ENCODE peak calls at places on chromosomes 3 and 15, in ten cellular contexts. One of them, this sample, is unnamed.

GRCh38 chr15:74955796-74956647 is 550 bp downstream of the RPP25 start:
- DNase-seq in activated naive CD8-positive, alpha-beta T cell treated with anti-CD3 and anti-CD28 coated beads, Interleukin-2, amount 50 U/mL, for 24 hours: peak
- DNase-seq in stimulated activated CD4-positive, alpha-beta T cell treated with anti-CD3 and anti-CD28 coated beads, Interleukin-1b, Interleukin-23, amount 100 ng/mL, for 1 hour: peak
- DNase-seq in bronchial epithelial cell: no peak
- DNase-seq in AG08395: peak
- DNase-seq in HEK293T: peak
- DNase-seq in activated gamma-delta T cell treated with Interleukin-2 at 50 U/mL for 16 hours: peak
- DNase-seq in choroid plexus epithelial cell: peak
- DNase-seq in fibroblast of lung: peak
- DNase-seq in activated CD4-positive, CD25-positive, alpha-beta regulatory T cell treated with anti-CD3 and anti-CD28 coated beads, Interleukin-2, amount 50 U/mL, for 16 hours: no peak
- DNase-seq in this sample: peak

GRCh38 chr15:66569461-66570137 is 3.8 kb upstream of the LCTL start:
- DNase-seq in activated naive CD8-positive, alpha-beta T cell treated with anti-CD3 and anti-CD28 coated beads, Interleukin-2, amount 50 U/mL, for 24 hours: no peak
- DNase-seq in stimulated activated CD4-positive, alpha-beta T cell treated with anti-CD3 and anti-CD28 coated beads, Interleukin-1b, Interleukin-23, amount 100 ng/mL, for 1 hour: no peak
- DNase-seq in bronchial epithelial cell: no peak
- DNase-seq in AG08395: no peak
- DNase-seq in HEK293T: peak
- DNase-seq in activated gamma-delta T cell treated with Interleukin-2 at 50 U/mL for 16 hours: no peak
- DNase-seq in choroid plexus epithelial cell: no peak
- DNase-seq in fibroblast of lung: no peak
- DNase-seq in activated CD4-positive, CD25-positive, alpha-beta regulatory T cell treated with anti-CD3 and anti-CD28 coated beads, Interleukin-2, amount 50 U/mL, for 16 hours: no peak
- DNase-seq in this sample: no peak

GRCh38 chr3:146382386-146382785 is 87.0 kb downstream of the PLSCR2 start:
- DNase-seq in activated naive CD8-positive, alpha-beta T cell treated with anti-CD3 and anti-CD28 coated beads, Interleukin-2, amount 50 U/mL, for 24 hours: no peak
- DNase-seq in stimulated activated CD4-positive, alpha-beta T cell treated with anti-CD3 and anti-CD28 coated beads, Interleukin-1b, Interleukin-23, amount 100 ng/mL, for 1 hour: no peak
- DNase-seq in bronchial epithelial cell: peak
- DNase-seq in AG08395: no peak
- DNase-seq in HEK293T: peak
- DNase-seq in activated gamma-delta T cell treated with Interleukin-2 at 50 U/mL for 16 hours: no peak
- DNase-seq in choroid plexus epithelial cell: peak
- DNase-seq in fibroblast of lung: peak
- DNase-seq in activated CD4-positive, CD25-positive, alpha-beta regulatory T cell treated with anti-CD3 and anti-CD28 coated beads, Interleukin-2, amount 50 U/mL, for 16 hours: no peak
- DNase-seq in this sample: no peak

GRCh38 chr15:74008901-74009300 is 14.4 kb downstream of the PML start:
- DNase-seq in activated naive CD8-positive, alpha-beta T cell treated with anti-CD3 and anti-CD28 coated beads, Interleukin-2, amount 50 U/mL, for 24 hours: no peak
- DNase-seq in stimulated activated CD4-positive, alpha-beta T cell treated with anti-CD3 and anti-CD28 coated beads, Interleukin-1b, Interleukin-23, amount 100 ng/mL, for 1 hour: no peak
- DNase-seq in bronchial epithelial cell: no peak
- DNase-seq in AG08395: no peak
- DNase-seq in HEK293T: no peak
- DNase-seq in activated gamma-delta T cell treated with Interleukin-2 at 50 U/mL for 16 hours: no peak
- DNase-seq in choroid plexus epithelial cell: no peak
- DNase-seq in fibroblast of lung: no peak
- DNase-seq in activated CD4-positive, CD25-positive, alpha-beta regulatory T cell treated with anti-CD3 and anti-CD28 coated beads, Interleukin-2, amount 50 U/mL, for 16 hours: no peak
- DNase-seq in this sample: no peak

GRCh38 chr3:184981071-184981470 is 169.1 kb downstream of the VPS8 start:
- DNase-seq in activated naive CD8-positive, alpha-beta T cell treated with anti-CD3 and anti-CD28 coated beads, Interleukin-2, amount 50 U/mL, for 24 hours: no peak
- DNase-seq in stimulated activated CD4-positive, alpha-beta T cell treated with anti-CD3 and anti-CD28 coated beads, Interleukin-1b, Interleukin-23, amount 100 ng/mL, for 1 hour: no peak
- DNase-seq in bronchial epithelial cell: no peak
- DNase-seq in AG08395: no peak
- DNase-seq in HEK293T: no peak
- DNase-seq in activated gamma-delta T cell treated with Interleukin-2 at 50 U/mL for 16 hours: no peak
- DNase-seq in choroid plexus epithelial cell: no peak
- DNase-seq in fibroblast of lung: no peak
- DNase-seq in activated CD4-positive, CD25-positive, alpha-beta regulatory T cell treated with anti-CD3 and anti-CD28 coated beads, Interleukin-2, amount 50 U/mL, for 16 hours: no peak
- DNase-seq in this sample: no peak

GRCh38 chr3:194312743-194313281 is 38.3 kb downstream of the CPN2 start:
- DNase-seq in activated naive CD8-positive, alpha-beta T cell treated with anti-CD3 and anti-CD28 coated beads, Interleukin-2, amount 50 U/mL, for 24 hours: no peak
- DNase-seq in stimulated activated CD4-positive, alpha-beta T cell treated with anti-CD3 and anti-CD28 coated beads, Interleukin-1b, Interleukin-23, amount 100 ng/mL, for 1 hour: no peak
- DNase-seq in bronchial epithelial cell: peak
- DNase-seq in AG08395: peak
- DNase-seq in HEK293T: no peak
- DNase-seq in activated gamma-delta T cell treated with Interleukin-2 at 50 U/mL for 16 hours: no peak
- DNase-seq in choroid plexus epithelial cell: peak
- DNase-seq in fibroblast of lung: peak
- DNase-seq in activated CD4-positive, CD25-positive, alpha-beta regulatory T cell treated with anti-CD3 and anti-CD28 coated beads, Interleukin-2, amount 50 U/mL, for 16 hours: no peak
- DNase-seq in this sample: no peak

GRCh38 chr3:111803123-111803593 is 55.9 kb upstream of the PHLDB2 start:
- DNase-seq in activated naive CD8-positive, alpha-beta T cell treated with anti-CD3 and anti-CD28 coated beads, Interleukin-2, amount 50 U/mL, for 24 hours: no peak
- DNase-seq in stimulated activated CD4-positive, alpha-beta T cell treated with anti-CD3 and anti-CD28 coated beads, Interleukin-1b, Interleukin-23, amount 100 ng/mL, for 1 hour: no peak
- DNase-seq in bronchial epithelial cell: peak
- DNase-seq in AG08395: peak
- DNase-seq in HEK293T: no peak
- DNase-seq in activated gamma-delta T cell treated with Interleukin-2 at 50 U/mL for 16 hours: no peak
- DNase-seq in choroid plexus epithelial cell: peak
- DNase-seq in fibroblast of lung: peak
- DNase-seq in activated CD4-positive, CD25-positive, alpha-beta regulatory T cell treated with anti-CD3 and anti-CD28 coated beads, Interleukin-2, amount 50 U/mL, for 16 hours: no peak
- DNase-seq in this sample: no peak

GRCh38 chr3:66153961-66154923 is 66.6 kb upstream of the SLC25A26 start:
- DNase-seq in activated naive CD8-positive, alpha-beta T cell treated with anti-CD3 and anti-CD28 coated beads, Interleukin-2, amount 50 U/mL, for 24 hours: no peak
- DNase-seq in stimulated activated CD4-positive, alpha-beta T cell treated with anti-CD3 and anti-CD28 coated beads, Interleukin-1b, Interleukin-23, amount 100 ng/mL, for 1 hour: no peak
- DNase-seq in bronchial epithelial cell: no peak
- DNase-seq in AG08395: peak
- DNase-seq in HEK293T: peak
- DNase-seq in activated gamma-delta T cell treated with Interleukin-2 at 50 U/mL for 16 hours: no peak
- DNase-seq in choroid plexus epithelial cell: peak
- DNase-seq in fibroblast of lung: peak
- DNase-seq in activated CD4-positive, CD25-positive, alpha-beta regulatory T cell treated with anti-CD3 and anti-CD28 coated beads, Interleukin-2, amount 50 U/mL, for 16 hours: no peak
- DNase-seq in this sample: peak

GRCh38 chr3:178100881-178101280 is 435.4 kb upstream of the KCNMB2 start:
- DNase-seq in activated naive CD8-positive, alpha-beta T cell treated with anti-CD3 and anti-CD28 coated beads, Interleukin-2, amount 50 U/mL, for 24 hours: no peak
- DNase-seq in stimulated activated CD4-positive, alpha-beta T cell treated with anti-CD3 and anti-CD28 coated beads, Interleukin-1b, Interleukin-23, amount 100 ng/mL, for 1 hour: no peak
- DNase-seq in bronchial epithelial cell: no peak
- DNase-seq in AG08395: no peak
- DNase-seq in HEK293T: no peak
- DNase-seq in activated gamma-delta T cell treated with Interleukin-2 at 50 U/mL for 16 hours: no peak
- DNase-seq in choroid plexus epithelial cell: no peak
- DNase-seq in fibroblast of lung: no peak
- DNase-seq in activated CD4-positive, CD25-positive, alpha-beta regulatory T cell treated with anti-CD3 and anti-CD28 coated beads, Interleukin-2, amount 50 U/mL, for 16 hours: no peak
- DNase-seq in this sample: no peak

GRCh38 chr15:90035835-90036220 is 34.7 kb downstream of the ZNF710 start:
- DNase-seq in activated naive CD8-positive, alpha-beta T cell treated with anti-CD3 and anti-CD28 coated beads, Interleukin-2, amount 50 U/mL, for 24 hours: no peak
- DNase-seq in stimulated activated CD4-positive, alpha-beta T cell treated with anti-CD3 and anti-CD28 coated beads, Interleukin-1b, Interleukin-23, amount 100 ng/mL, for 1 hour: no peak
- DNase-seq in bronchial epithelial cell: no peak
- DNase-seq in AG08395: no peak
- DNase-seq in HEK293T: no peak
- DNase-seq in activated gamma-delta T cell treated with Interleukin-2 at 50 U/mL for 16 hours: no peak
- DNase-seq in choroid plexus epithelial cell: no peak
- DNase-seq in fibroblast of lung: no peak
- DNase-seq in activated CD4-positive, CD25-positive, alpha-beta regulatory T cell treated with anti-CD3 and anti-CD28 coated beads, Interleukin-2, amount 50 U/mL, for 16 hours: no peak
- DNase-seq in this sample: peak

GRCh38 chr3:134985841-134986520 is 190.9 kb downstream of the EPHB1 start:
- DNase-seq in activated naive CD8-positive, alpha-beta T cell treated with anti-CD3 and anti-CD28 coated beads, Interleukin-2, amount 50 U/mL, for 24 hours: no peak
- DNase-seq in stimulated activated CD4-positive, alpha-beta T cell treated with anti-CD3 and anti-CD28 coated beads, Interleukin-1b, Interleukin-23, amount 100 ng/mL, for 1 hour: no peak
- DNase-seq in bronchial epithelial cell: peak
- DNase-seq in AG08395: peak
- DNase-seq in HEK293T: no peak
- DNase-seq in activated gamma-delta T cell treated with Interleukin-2 at 50 U/mL for 16 hours: no peak
- DNase-seq in choroid plexus epithelial cell: no peak
- DNase-seq in fibroblast of lung: no peak
- DNase-seq in activated CD4-positive, CD25-positive, alpha-beta regulatory T cell treated with anti-CD3 and anti-CD28 coated beads, Interleukin-2, amount 50 U/mL, for 16 hours: no peak
- DNase-seq in this sample: no peak

GRCh38 chr3:185402561-185402960 is 39.6 kb downstream of the MAP3K13 start:
- DNase-seq in activated naive CD8-positive, alpha-beta T cell treated with anti-CD3 and anti-CD28 coated beads, Interleukin-2, amount 50 U/mL, for 24 hours: no peak
- DNase-seq in stimulated activated CD4-positive, alpha-beta T cell treated with anti-CD3 and anti-CD28 coated beads, Interleukin-1b, Interleukin-23, amount 100 ng/mL, for 1 hour: no peak
- DNase-seq in bronchial epithelial cell: no peak
- DNase-seq in AG08395: peak
- DNase-seq in HEK293T: peak
- DNase-seq in activated gamma-delta T cell treated with Interleukin-2 at 50 U/mL for 16 hours: no peak
- DNase-seq in choroid plexus epithelial cell: peak
- DNase-seq in fibroblast of lung: peak
- DNase-seq in activated CD4-positive, CD25-positive, alpha-beta regulatory T cell treated with anti-CD3 and anti-CD28 coated beads, Interleukin-2, amount 50 U/mL, for 16 hours: no peak
- DNase-seq in this sample: no peak

GRCh38 chr3:178762382-178762781 is 226.1 kb downstream of the KCNMB2 start:
- DNase-seq in activated naive CD8-positive, alpha-beta T cell treated with anti-CD3 and anti-CD28 coated beads, Interleukin-2, amount 50 U/mL, for 24 hours: no peak
- DNase-seq in stimulated activated CD4-positive, alpha-beta T cell treated with anti-CD3 and anti-CD28 coated beads, Interleukin-1b, Interleukin-23, amount 100 ng/mL, for 1 hour: no peak
- DNase-seq in bronchial epithelial cell: no peak
- DNase-seq in AG08395: no peak
- DNase-seq in HEK293T: no peak
- DNase-seq in activated gamma-delta T cell treated with Interleukin-2 at 50 U/mL for 16 hours: no peak
- DNase-seq in choroid plexus epithelial cell: no peak
- DNase-seq in fibroblast of lung: no peak
- DNase-seq in activated CD4-positive, CD25-positive, alpha-beta regulatory T cell treated with anti-CD3 and anti-CD28 coated beads, Interleukin-2, amount 50 U/mL, for 16 hours: no peak
- DNase-seq in this sample: no peak

GRCh38 chr3:53806182-53807116 is 39.8 kb downstream of the CHDH start:
- DNase-seq in activated naive CD8-positive, alpha-beta T cell treated with anti-CD3 and anti-CD28 coated beads, Interleukin-2, amount 50 U/mL, for 24 hours: no peak
- DNase-seq in stimulated activated CD4-positive, alpha-beta T cell treated with anti-CD3 and anti-CD28 coated beads, Interleukin-1b, Interleukin-23, amount 100 ng/mL, for 1 hour: no peak
- DNase-seq in bronchial epithelial cell: peak
- DNase-seq in AG08395: peak
- DNase-seq in HEK293T: no peak
- DNase-seq in activated gamma-delta T cell treated with Interleukin-2 at 50 U/mL for 16 hours: no peak
- DNase-seq in choroid plexus epithelial cell: peak
- DNase-seq in fibroblast of lung: peak
- DNase-seq in activated CD4-positive, CD25-positive, alpha-beta regulatory T cell treated with anti-CD3 and anti-CD28 coated beads, Interleukin-2, amount 50 U/mL, for 16 hours: no peak
- DNase-seq in this sample: peak

GRCh38 chr3:193377591-193377990 is 962 bp downstream of the ATP13A5 start:
- DNase-seq in activated naive CD8-positive, alpha-beta T cell treated with anti-CD3 and anti-CD28 coated beads, Interleukin-2, amount 50 U/mL, for 24 hours: no peak
- DNase-seq in stimulated activated CD4-positive, alpha-beta T cell treated with anti-CD3 and anti-CD28 coated beads, Interleukin-1b, Interleukin-23, amount 100 ng/mL, for 1 hour: no peak
- DNase-seq in bronchial epithelial cell: no peak
- DNase-seq in AG08395: no peak
- DNase-seq in HEK293T: no peak
- DNase-seq in activated gamma-delta T cell treated with Interleukin-2 at 50 U/mL for 16 hours: no peak
- DNase-seq in choroid plexus epithelial cell: no peak
- DNase-seq in fibroblast of lung: no peak
- DNase-seq in activated CD4-positive, CD25-positive, alpha-beta regulatory T cell treated with anti-CD3 and anti-CD28 coated beads, Interleukin-2, amount 50 U/mL, for 16 hours: no peak
- DNase-seq in this sample: no peak

GRCh38 chr15:69532066-69532465 is 79.4 kb downstream of the RPLP1 start:
- DNase-seq in activated naive CD8-positive, alpha-beta T cell treated with anti-CD3 and anti-CD28 coated beads, Interleukin-2, amount 50 U/mL, for 24 hours: no peak
- DNase-seq in stimulated activated CD4-positive, alpha-beta T cell treated with anti-CD3 and anti-CD28 coated beads, Interleukin-1b, Interleukin-23, amount 100 ng/mL, for 1 hour: no peak
- DNase-seq in bronchial epithelial cell: no peak
- DNase-seq in AG08395: no peak
- DNase-seq in HEK293T: no peak
- DNase-seq in activated gamma-delta T cell treated with Interleukin-2 at 50 U/mL for 16 hours: no peak
- DNase-seq in choroid plexus epithelial cell: no peak
- DNase-seq in fibroblast of lung: no peak
- DNase-seq in activated CD4-positive, CD25-positive, alpha-beta regulatory T cell treated with anti-CD3 and anti-CD28 coated beads, Interleukin-2, amount 50 U/mL, for 16 hours: no peak
- DNase-seq in this sample: no peak

GRCh38 chr15:70766597-70766996 is 3.2 kb upstream of the UACA start:
- DNase-seq in activated naive CD8-positive, alpha-beta T cell treated with anti-CD3 and anti-CD28 coated beads, Interleukin-2, amount 50 U/mL, for 24 hours: no peak
- DNase-seq in stimulated activated CD4-positive, alpha-beta T cell treated with anti-CD3 and anti-CD28 coated beads, Interleukin-1b, Interleukin-23, amount 100 ng/mL, for 1 hour: no peak
- DNase-seq in bronchial epithelial cell: no peak
- DNase-seq in AG08395: no peak
- DNase-seq in HEK293T: no peak
- DNase-seq in activated gamma-delta T cell treated with Interleukin-2 at 50 U/mL for 16 hours: no peak
- DNase-seq in choroid plexus epithelial cell: no peak
- DNase-seq in fibroblast of lung: no peak
- DNase-seq in activated CD4-positive, CD25-positive, alpha-beta regulatory T cell treated with anti-CD3 and anti-CD28 coated beads, Interleukin-2, amount 50 U/mL, for 16 hours: no peak
- DNase-seq in this sample: no peak

GRCh38 chr3:124263168-124263567 is 271.2 kb upstream of the ROPN1 start:
- DNase-seq in activated naive CD8-positive, alpha-beta T cell treated with anti-CD3 and anti-CD28 coated beads, Interleukin-2, amount 50 U/mL, for 24 hours: no peak
- DNase-seq in stimulated activated CD4-positive, alpha-beta T cell treated with anti-CD3 and anti-CD28 coated beads, Interleukin-1b, Interleukin-23, amount 100 ng/mL, for 1 hour: no peak
- DNase-seq in bronchial epithelial cell: peak
- DNase-seq in AG08395: peak
- DNase-seq in HEK293T: no peak
- DNase-seq in activated gamma-delta T cell treated with Interleukin-2 at 50 U/mL for 16 hours: no peak
- DNase-seq in choroid plexus epithelial cell: peak
- DNase-seq in fibroblast of lung: peak
- DNase-seq in activated CD4-positive, CD25-positive, alpha-beta regulatory T cell treated with anti-CD3 and anti-CD28 coated beads, Interleukin-2, amount 50 U/mL, for 16 hours: no peak
- DNase-seq in this sample: no peak

GRCh38 chr3:24199775-24200247 is 254.7 kb downstream of the NR1D2 start:
- DNase-seq in activated naive CD8-positive, alpha-beta T cell treated with anti-CD3 and anti-CD28 coated beads, Interleukin-2, amount 50 U/mL, for 24 hours: no peak
- DNase-seq in stimulated activated CD4-positive, alpha-beta T cell treated with anti-CD3 and anti-CD28 coated beads, Interleukin-1b, Interleukin-23, amount 100 ng/mL, for 1 hour: no peak
- DNase-seq in bronchial epithelial cell: no peak
- DNase-seq in AG08395: peak
- DNase-seq in HEK293T: no peak
- DNase-seq in activated gamma-delta T cell treated with Interleukin-2 at 50 U/mL for 16 hours: no peak
- DNase-seq in choroid plexus epithelial cell: no peak
- DNase-seq in fibroblast of lung: no peak
- DNase-seq in activated CD4-positive, CD25-positive, alpha-beta regulatory T cell treated with anti-CD3 and anti-CD28 coated beads, Interleukin-2, amount 50 U/mL, for 16 hours: no peak
- DNase-seq in this sample: no peak

This sample was measured in Ammon's horn.